ENCODE peak calls at places on chromosomes 6 and 20, in seven cellular contexts. V, W, J, I, T, F and A are unnamed samples.

GRCh38 chr6:2038096-2038495 is 207.3 kb downstream of the GMDS start:
- DNase-seq in V (peak), W (no peak), J (no peak), I (no peak), T (no peak), F (no peak), A (no peak)

GRCh38 chr6:54916858-54917257 is 70.3 kb downstream of the FAM83B start:
- DNase-seq in V (no peak), W (no peak), J (no peak), I (no peak), T (no peak), F (no peak), A (peak)

GRCh38 chr6:14784596-14785360 is 461.1 kb upstream of the JARID2 start:
- DNase-seq in V (peak), W (no peak), J (peak), I (no peak), T (no peak), F (no peak), A (no peak)

GRCh38 chr6:131792091-131792496 is 15.7 kb upstream of the ENPP1 start:
- DNase-seq in V (no peak), W (no peak), J (peak), I (no peak), T (no peak), F (peak), A (no peak)

GRCh38 chr6:797479-798077 is 104.6 kb upstream of the EXOC2 start:
- DNase-seq in V (no peak), W (no peak), J (peak), I (no peak), T (no peak), F (peak), A (peak)

GRCh38 chr6:46773201-46773855 is 19.9 kb upstream of the MEP1A start:
- DNase-seq in V (no peak), W (no peak), J (no peak), I (no peak), T (no peak), F (no peak), A (no peak)

GRCh38 chr6:31053873-31054272 is 43.6 kb downstream of the MUC22 start:
- DNase-seq in V (no peak), W (no peak), J (no peak), I (no peak), T (no peak), F (no peak), A (no peak)

GRCh38 chr20:53889411-53890148 is 180.8 kb downstream of the BCAS1 start:
- DNase-seq in V (no peak), W (no peak), J (no peak), I (no peak), T (no peak), F (no peak), A (no peak)

GRCh38 chr20:43515628-43516027 is 8.1 kb downstream of the L3MBTL1 start:
- DNase-seq in V (no peak), W (no peak), J (no peak), I (no peak), T (no peak), F (no peak), A (no peak)

GRCh38 chr20:54138427-54138826 is 35.4 kb downstream of the CYP24A1 start:
- DNase-seq in V (no peak), W (no peak), J (no peak), I (no peak), T (no peak), F (no peak), A (no peak)

GRCh38 chr6:135913785-135914184 is 62.3 kb downstream of the PDE7B start:
- DNase-seq in V (no peak), W (no peak), J (no peak), I (no peak), T (no peak), F (no peak), A (no peak)

GRCh38 chr6:14282854-14283505 is 165.4 kb downstream of the CD83 start:
- DNase-seq in V (no peak), W (no peak), J (no peak), I (no peak), T (no peak), F (no peak), A (no peak)

GRCh38 chr6:125503181-125503580 is 201.4 kb upstream of the HDDC2 start:
- DNase-seq in V (no peak), W (no peak), J (peak), I (no peak), T (no peak), F (no peak), A (no peak)

GRCh38 chr20:50589548-50590347 is 79.6 kb downstream of the PTPN1 start:
- DNase-seq in V (no peak), W (peak), J (no peak), I (no peak), T (no peak), F (no peak), A (no peak)

GRCh38 chr6:21049572-21049971 is 515.3 kb downstream of the CDKAL1 start:
- DNase-seq in V (no peak), W (no peak), J (no peak), I (no peak), T (no peak), F (no peak), A (no peak)

GRCh38 chr6:113860165-113860955 is 3.2 kb downstream of the MARCKS start:
- DNase-seq in V (no peak), W (no peak), J (peak), I (no peak), T (no peak), F (peak), A (peak)

GRCh38 chr6:44016131-44016870 is 111.0 kb downstream of the MRPL14 start:
- DNase-seq in V (no peak), W (no peak), J (no peak), I (no peak), T (no peak), F (no peak), A (no peak)

GRCh38 chr20:24873015-24873620 is 76.0 kb upstream of the CST7 start:
- DNase-seq in V (no peak), W (no peak), J (no peak), I (peak), T (no peak), F (no peak), A (no peak)

GRCh38 chr6:129263117-129263516 is 380.2 kb downstream of the LAMA2 start:
- DNase-seq in V (no peak), W (no peak), J (no peak), I (no peak), T (no peak), F (no peak), A (no peak)

GRCh38 chr6:15322781-15323536 is 77.1 kb downstream of the JARID2 start:
- DNase-seq in V (no peak), W (no peak), J (no peak), I (no peak), T (no peak), F (no peak), A (peak)

GRCh38 chr6:73523434-73524123 is 2.7 kb upstream of the EEF1A1 start:
- DNase-seq in V (peak), W (peak), J (peak), I (no peak), T (peak), F (peak), A (peak)

GRCh38 chr6:99276747-99277146 is 72.7 kb downstream of the FAXC start:
- DNase-seq in V (no peak), W (no peak), J (no peak), I (no peak), T (no peak), F (no peak), A (peak)

GRCh38 chr6:167325766-167326165 is 880 bp downstream of the TTLL2 start:
- DNase-seq in V (no peak), W (no peak), J (no peak), I (no peak), T (no peak), F (no peak), A (no peak)

DNA sequence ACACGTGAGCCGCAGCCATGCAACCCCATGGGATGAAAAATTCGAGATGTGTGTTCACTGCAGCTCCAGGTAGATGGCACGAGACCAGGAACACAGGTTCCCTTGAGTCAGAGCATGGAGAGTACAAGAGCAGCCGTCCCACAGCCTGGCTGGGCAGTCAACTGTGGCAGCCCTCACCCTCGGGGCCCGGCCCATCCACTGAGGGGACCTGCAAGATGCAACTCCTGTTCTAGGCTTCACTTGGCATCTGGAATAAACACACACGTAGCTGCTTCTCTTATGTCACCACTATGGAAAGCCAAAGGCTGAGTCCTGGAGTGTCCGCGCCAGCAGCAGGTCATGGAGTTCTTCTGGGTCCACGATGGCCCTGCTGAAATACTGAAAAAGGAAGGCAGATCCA is 77.0 kb downstream of the WDR27 start:
- DNase-seq in V (no peak), W (peak), J (no peak), I (no peak), T (no peak), F (no peak), A (no peak)
- TF ChIP-seq CTCF in V (no peak), W (no peak), J (no peak), I (no peak), T (no peak), F (no peak), A (no peak)

DNA sequence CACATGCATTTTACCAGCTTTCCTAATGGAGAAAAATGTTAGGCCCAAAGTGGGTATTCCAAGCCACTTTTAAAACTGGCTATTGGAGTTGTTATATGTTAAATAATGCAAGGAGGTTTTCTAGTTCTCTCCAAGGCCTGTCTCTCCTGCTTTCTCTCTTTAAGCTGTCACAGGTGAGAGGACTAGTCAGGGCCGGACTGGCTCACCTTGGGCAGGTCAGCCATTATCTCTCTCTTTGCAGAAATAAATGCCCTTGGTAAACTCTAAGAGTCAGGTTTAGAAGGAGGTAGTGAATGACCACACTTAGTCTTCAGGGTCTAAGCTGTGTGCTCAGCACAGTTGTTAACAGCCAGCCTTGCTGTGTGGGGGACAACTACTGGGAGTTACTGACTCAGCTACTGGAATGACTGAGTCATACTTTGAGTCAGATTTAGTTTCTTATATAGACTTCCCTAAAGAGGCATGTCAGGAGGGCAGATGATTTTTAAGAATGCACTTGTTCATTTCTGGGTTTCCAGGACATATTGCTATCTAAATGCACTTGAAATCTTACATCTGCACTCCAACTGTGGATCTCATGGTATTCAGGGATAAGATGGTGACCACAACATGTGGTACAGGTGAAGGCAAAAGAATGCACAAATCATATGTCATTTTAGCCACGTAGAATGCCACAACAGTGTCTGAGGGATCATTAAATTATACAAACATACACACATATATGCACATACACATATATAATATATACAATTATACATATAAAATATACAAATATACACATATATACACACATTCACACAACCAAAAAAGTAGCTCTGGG is 719.4 kb downstream of the EPM2A start:
- DNase-seq in V (no peak), W (no peak), J (no peak), I (no peak), T (no peak), F (no peak), A (peak)
- H3K27ac ChIP-seq in V (no peak), W (no peak), J (no peak), I (no peak), T (no peak), F (no peak), A (no peak)

DNA sequence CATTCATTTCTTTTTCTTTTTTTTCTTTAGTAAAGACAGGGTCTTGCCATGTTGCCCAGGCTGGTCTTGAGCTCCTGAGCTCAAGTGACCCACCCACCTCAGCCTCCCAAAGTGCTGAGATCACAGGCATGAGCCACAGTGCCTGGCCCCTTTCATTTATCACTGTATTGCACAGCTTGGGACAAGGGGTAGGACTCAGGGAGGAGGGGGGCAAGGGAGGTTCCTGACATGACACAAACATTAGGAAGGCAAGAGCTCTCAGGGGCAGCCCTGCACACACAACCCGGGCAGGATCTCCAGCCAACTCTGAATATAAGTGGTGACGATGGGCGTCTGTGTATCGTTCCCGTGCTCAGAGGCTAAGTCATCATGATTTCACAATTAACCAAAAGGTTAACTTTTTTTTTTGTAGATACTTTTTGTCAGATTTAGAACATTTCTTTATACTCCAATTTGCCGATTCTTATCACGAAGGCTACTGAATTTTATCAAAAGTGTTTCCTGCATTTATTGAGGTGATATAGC is 19.9 kb downstream of the SLC2A4RG start:
- DNase-seq in V (no peak), W (no peak), J (no peak), I (no peak), T (no peak), F (no peak), A (no peak)
- TF ChIP-seq CTCF in V (no peak), W (no peak), J (no peak), I (no peak), T (no peak), F (no peak), A (no peak)

GRCh38 chr20:23655551-23656211 is 17.9 kb upstream of the CST3 start:
- DNase-seq in V (no peak), W (peak), J (no peak), I (no peak), T (no peak), F (no peak), A (no peak)
- H3K27ac ChIP-seq in V (no peak), W (peak), J (no peak), I (no peak), T (peak), F (no peak), A (no peak)

GRCh38 chr6:79133173-79133572 is 55.1 kb upstream of the PHIP start:
- DNase-seq in V (no peak), W (no peak), J (no peak), I (no peak), T (no peak), F (no peak), A (no peak)
- TF ChIP-seq CTCF in V (no peak), W (no peak), J (no peak), I (no peak), T (no peak), F (no peak), A (no peak)

GRCh38 chr6:41440958-41441357 is 105.2 kb upstream of the FOXP4 start:
- DNase-seq in V (no peak), W (no peak), J (no peak), I (no peak), T (no peak), F (no peak), A (no peak)
- H3K27ac ChIP-seq in V (no peak), W (no peak), J (no peak), I (no peak), T (no peak), F (no peak), A (no peak)

DNA sequence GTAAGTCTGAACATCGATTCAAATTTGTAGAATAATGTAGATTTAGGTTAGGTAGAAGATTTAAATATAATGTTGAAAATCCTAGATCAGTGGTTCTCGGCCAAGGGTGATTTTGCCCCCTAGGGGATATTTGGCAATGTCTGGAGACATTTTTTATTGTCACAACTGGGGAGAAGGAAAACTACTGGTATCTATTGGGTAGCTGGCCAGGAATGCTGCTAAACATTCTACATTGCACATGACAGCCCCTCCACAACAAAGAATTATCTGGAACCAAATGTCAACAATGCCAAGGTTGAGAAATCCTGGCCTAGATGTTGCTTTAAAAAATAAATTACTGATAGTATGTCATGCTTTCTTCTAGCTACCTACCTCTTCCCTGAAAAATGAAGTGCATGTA is 76.1 kb downstream of the HIVEP2 start:
- DNase-seq in V (no peak), W (no peak), J (no peak), I (no peak), T (no peak), F (peak), A (no peak)
- TF ChIP-seq CTCF in V (no peak), W (no peak), J (no peak), I (no peak), T (no peak), F (peak), A (no peak)

GRCh38 chr6:84756466-84756865 is 7.9 kb downstream of the TBX18 start:
- DNase-seq in V (no peak), W (no peak), J (no peak), I (no peak), T (no peak), F (no peak), A (no peak)

GRCh38 chr6:84749181-84749580 is 15.2 kb downstream of the TBX18 start:
- DNase-seq in V (no peak), W (no peak), J (no peak), I (no peak), T (no peak), F (no peak), A (no peak)

GRCh38 chr6:84748331-84748730 is 16.1 kb downstream of the TBX18 start:
- DNase-seq in V (no peak), W (no peak), J (no peak), I (no peak), T (no peak), F (no peak), A (no peak)

GRCh38 chr6:84753173-84753572 is 11.2 kb downstream of the TBX18 start:
- DNase-seq in V (no peak), W (no peak), J (no peak), I (no peak), T (no peak), F (no peak), A (no peak)

DNA sequence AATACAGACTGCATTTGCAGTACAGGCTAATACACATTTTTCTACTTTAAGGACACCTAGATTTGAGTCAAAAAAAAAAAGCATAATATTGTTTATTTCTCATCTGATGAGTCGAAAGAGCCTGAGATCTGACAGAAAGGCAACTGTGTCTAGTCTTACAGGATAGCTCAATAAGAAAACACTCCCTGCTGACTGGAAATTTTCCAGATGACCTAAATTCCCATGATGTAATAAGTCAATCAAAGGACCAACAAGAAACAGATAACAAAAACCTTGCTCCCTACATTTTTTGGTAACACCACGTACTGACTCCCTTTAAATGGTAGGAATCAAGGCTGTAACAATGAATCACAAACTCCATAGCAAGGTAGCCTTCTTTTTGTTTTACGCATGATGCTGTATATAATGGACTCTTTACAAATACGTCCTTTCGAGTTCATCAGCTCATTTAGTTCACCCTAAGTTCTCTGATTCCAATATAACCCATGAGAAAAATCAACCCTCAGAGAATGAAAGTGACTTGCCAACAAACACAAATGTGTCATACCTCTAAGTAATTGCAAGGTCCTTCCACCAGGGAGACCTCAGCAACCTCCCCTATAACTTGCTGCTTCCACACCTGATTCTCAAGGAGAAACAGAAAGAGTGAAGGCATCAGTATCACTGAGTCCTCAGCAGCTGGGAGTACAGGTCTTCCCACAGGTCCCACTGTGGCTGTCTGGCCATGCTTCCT is 12.1 kb downstream of the TBX18 start:
- DNase-seq in V (no peak), W (no peak), J (peak), I (no peak), T (no peak), F (no peak), A (no peak)
- H3K27ac ChIP-seq in V (no peak), W (no peak), J (no peak), I (no peak), T (no peak), F (no peak), A (no peak)

GRCh38 chr6:87965806-87966205 is 81.8 kb upstream of the SPACA1 start:
- DNase-seq in V (no peak), W (no peak), J (no peak), I (no peak), T (no peak), F (no peak), A (no peak)
- TF ChIP-seq CTCF in V (no peak), W (no peak), J (no peak), I (no peak), T (no peak), F (no peak), A (no peak)

GRCh38 chr6:143843689-143844405 is 709 bp downstream of the LTV1 start:
- DNase-seq in V (no peak), W (no peak), J (no peak), I (no peak), T (no peak), F (peak), A (no peak)
- H3K27ac ChIP-seq in V (peak), W (peak), J (peak), I (no peak), T (peak), F (peak), A (peak)